ENCODE peak calls at places on chromosome 19, in seven cellular contexts. N, A, U, R, E, F and Q are unnamed samples.

GRCh38 chr19:51440846-51441409 is 17.3 kb downstream of the SIGLEC8 start:
- DNase-seq in N (no peak), A (no peak), U (peak), R (no peak), E (no peak), F (no peak), Q (peak)

GRCh38 chr19:19964416-19964815 is 63.7 kb downstream of the ZNF93 start:
- DNase-seq in N (no peak), A (no peak), U (no peak), R (no peak), E (no peak), F (no peak), Q (no peak)

GRCh38 chr19:48897181-48897580 is 1.4 kb downstream of the TULP2 start:
- DNase-seq in N (no peak), A (no peak), U (no peak), R (no peak), E (no peak), F (no peak), Q (no peak)

GRCh38 chr19:12163841-12164240 is 945 bp downstream of the ZNF136 start:
- DNase-seq in N (no peak), A (no peak), U (no peak), R (peak), E (no peak), F (no peak), Q (no peak)

GRCh38 chr19:35436477-35437141 is 11.4 kb upstream of the FFAR2 start:
- DNase-seq in N (no peak), A (peak), U (peak), R (peak), E (no peak), F (no peak), Q (peak)

GRCh38 chr19:3073931-3074595 is 11.8 kb upstream of the TLE5 start:
- DNase-seq in N (no peak), A (no peak), U (no peak), R (peak), E (no peak), F (no peak), Q (no peak)

GRCh38 chr19:18698321-18699167 is 15.1 kb downstream of the CRTC1 start:
- DNase-seq in N (no peak), A (no peak), U (no peak), R (no peak), E (no peak), F (no peak), Q (no peak)

GRCh38 chr19:47663435-47663910 is 49.7 kb upstream of the EHD2 start:
- DNase-seq in N (peak), A (no peak), U (no peak), R (peak), E (no peak), F (no peak), Q (no peak)

GRCh38 chr19:4916292-4917082 is 7.2 kb downstream of the UHRF1 start:
- DNase-seq in N (no peak), A (no peak), U (peak), R (no peak), E (no peak), F (no peak), Q (no peak)

GRCh38 chr19:52296400-52296772 is 583 bp upstream of the ZNF480 start:
- DNase-seq in N (no peak), A (no peak), U (no peak), R (no peak), E (no peak), F (no peak), Q (no peak)

GRCh38 chr19:13463296-13463695 is 43.0 kb downstream of the CACNA1A start:
- DNase-seq in N (no peak), A (no peak), U (no peak), R (peak), E (peak), F (no peak), Q (no peak)

GRCh38 chr19:58056261-58056660 is 2.8 kb upstream of the ZNF135 start:
- DNase-seq in N (no peak), A (no peak), U (no peak), R (no peak), E (no peak), F (no peak), Q (no peak)

GRCh38 chr19:33928458-33928950 is 131.8 kb downstream of the KCTD15 start:
- DNase-seq in N (no peak), A (no peak), U (no peak), R (no peak), E (no peak), F (no peak), Q (no peak)

GRCh38 chr19:2630352-2631001 is 72.0 kb downstream of the GNG7 start:
- DNase-seq in N (no peak), A (no peak), U (no peak), R (no peak), E (no peak), F (no peak), Q (no peak)

GRCh38 chr19:5110546-5110945 is 141.6 kb downstream of the KDM4B start:
- DNase-seq in N (no peak), A (no peak), U (no peak), R (no peak), E (no peak), F (no peak), Q (no peak)

GRCh38 chr19:51576850-51577249 is 5.8 kb downstream of the ZNF175 start:
- DNase-seq in N (no peak), A (no peak), U (no peak), R (no peak), E (no peak), F (no peak), Q (no peak)

GRCh38 chr19:46378268-46378667 is 31.4 kb downstream of the PPP5C start:
- DNase-seq in N (peak), A (no peak), U (no peak), R (peak), E (no peak), F (no peak), Q (no peak)

GRCh38 chr19:36987091-36987490 is 71.0 kb downstream of the ZNF568 start:
- DNase-seq in N (no peak), A (no peak), U (no peak), R (no peak), E (no peak), F (no peak), Q (no peak)

GRCh38 chr19:47674548-47674947 is 38.7 kb upstream of the EHD2 start:
- DNase-seq in N (no peak), A (no peak), U (no peak), R (no peak), E (no peak), F (no peak), Q (no peak)

GRCh38 chr19:1041835-1042685 is 2.2 kb downstream of the ABCA7 start:
- DNase-seq in N (no peak), A (peak), U (no peak), R (no peak), E (no peak), F (no peak), Q (no peak)

GRCh38 chr19:14113762-14114414 is 3.7 kb downstream of the PRKACA start:
- DNase-seq in N (no peak), A (no peak), U (peak), R (no peak), E (no peak), F (peak), Q (no peak)

GRCh38 chr19:51691122-51692064 is 1.7 kb upstream of the SPACA6 start:
- DNase-seq in N (no peak), A (no peak), U (no peak), R (peak), E (no peak), F (peak), Q (no peak)

GRCh38 chr19:14978377-14978776 is 1.3 kb downstream of the SLC1A6 start:
- DNase-seq in N (no peak), A (no peak), U (no peak), R (no peak), E (no peak), F (no peak), Q (no peak)

GRCh38 chr19:5145521-5146511 is 176.9 kb downstream of the KDM4B start:
- DNase-seq in N (no peak), A (no peak), U (no peak), R (no peak), E (no peak), F (peak), Q (no peak)

GRCh38 chr19:11265785-11266236 is 3.5 kb upstream of the DOCK6 start:
- DNase-seq in N (no peak), A (peak), U (no peak), R (no peak), E (no peak), F (no peak), Q (no peak)

GRCh38 chr19:12133069-12133468 is 7.1 kb downstream of the ZNF20 start:
- DNase-seq in N (no peak), A (no peak), U (no peak), R (no peak), E (no peak), F (no peak), Q (no peak)

GRCh38 chr19:56974554-56975207 is 134.2 kb upstream of the PEG3 start:
- DNase-seq in N (no peak), A (no peak), U (no peak), R (no peak), E (no peak), F (no peak), Q (no peak)

GRCh38 chr19:56976995-56977906 is 136.7 kb upstream of the PEG3 start:
- DNase-seq in N (no peak), A (no peak), U (no peak), R (no peak), E (no peak), F (no peak), Q (no peak)

GRCh38 chr19:56980864-56981263 is 138.9 kb upstream of the USP29 start:
- DNase-seq in N (no peak), A (no peak), U (no peak), R (no peak), E (no peak), F (no peak), Q (no peak)

GRCh38 chr19:56976300-56976699 is 135.8 kb upstream of the PEG3 start:
- DNase-seq in N (no peak), A (no peak), U (no peak), R (no peak), E (no peak), F (no peak), Q (no peak)

DNA sequence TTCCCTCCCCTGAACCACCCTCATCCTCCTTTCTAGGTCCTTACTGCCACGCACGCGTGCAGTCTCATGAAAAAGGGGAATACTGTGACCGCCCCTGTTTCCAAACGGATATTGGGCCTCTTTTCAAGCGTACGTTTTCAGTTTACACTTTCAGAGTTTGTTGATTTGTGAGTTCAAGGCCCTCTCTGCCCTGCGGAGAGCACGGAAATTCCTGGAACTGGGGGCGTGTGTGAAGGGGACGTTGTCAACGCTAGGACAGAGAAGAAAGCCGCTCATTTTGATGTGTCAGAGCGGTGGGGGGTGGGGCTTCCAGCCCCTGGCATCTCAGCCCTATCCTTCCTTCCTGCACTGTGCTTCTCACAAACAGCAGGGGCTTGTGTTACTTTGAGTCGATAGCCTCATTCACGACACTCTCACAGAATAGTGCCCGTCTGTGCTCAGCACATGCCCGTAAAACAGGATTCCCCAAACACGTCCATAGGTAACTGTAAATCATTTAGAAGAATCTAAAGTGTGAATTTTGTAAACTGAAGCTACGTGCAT is 137.6 kb upstream of the PEG3 start:
- DNase-seq in N (no peak), A (no peak), U (no peak), R (no peak), E (no peak), F (no peak), Q (no peak)
- TF ChIP-seq CTCF in N (no peak), A (no peak), U (no peak), R (no peak), E (no peak), F (no peak), Q (no peak)

GRCh38 chr19:42045575-42045974 is 24.4 kb downstream of the GRIK5 start:
- DNase-seq in N (no peak), A (no peak), U (no peak), R (no peak), E (no peak), F (no peak), Q (no peak)
- TF ChIP-seq CTCF in N (no peak), A (no peak), U (no peak), R (no peak), E (no peak), F (no peak), Q (no peak)

GRCh38 chr19:23996549-23996948 is 81.9 kb downstream of the ZNF726 start:
- DNase-seq in N (no peak), A (no peak), U (no peak), R (no peak), E (no peak), F (no peak), Q (no peak)
- TF ChIP-seq CTCF in N (no peak), A (no peak), U (peak), R (peak), E (peak), F (peak), Q (peak)

GRCh38 chr19:16969127-16969526 is 57.5 kb downstream of the CPAMD8 start:
- DNase-seq in N (no peak), A (peak), U (no peak), R (no peak), E (no peak), F (no peak), Q (no peak)
- TF ChIP-seq CTCF in N (no peak), A (no peak), U (no peak), R (no peak), E (no peak), F (no peak), Q (peak)

GRCh38 chr19:29442094-29442493 is 83.7 kb upstream of the VSTM2B start:
- DNase-seq in N (no peak), A (no peak), U (no peak), R (no peak), E (no peak), F (no peak), Q (no peak)
- TF ChIP-seq CTCF in N (no peak), A (no peak), U (no peak), R (no peak), E (no peak), F (no peak), Q (no peak)